ENCODE peak calls at places on chromosomes 1 and 21, in five cellular contexts. B, D, O, G and E are unnamed samples.
A peak's percentile ranks its signal among the peaks of the same experiment; 100 is the strongest.

GRCh38 chr1:236067854-236068454 is 3.1 kb upstream of the NID1 start:
- DNase-seq in B (peak; percentile 59), D (no peak), O (no peak), G (no peak), E (no peak)

GRCh38 chr1:163974120-163974519 is 584.9 kb upstream of the PBX1 start:
- DNase-seq in B (no peak), D (no peak), O (no peak), G (no peak), E (no peak)

GRCh38 chr1:47621483-47621882 is 183.6 kb downstream of the FOXD2 start:
- DNase-seq in B (no peak), D (no peak), O (peak; percentile 10), G (no peak), E (no peak)

GRCh38 chr1:232306269-232306911 is 323.5 kb downstream of the SIPA1L2 start:
- DNase-seq in B (peak; percentile 21), D (no peak), O (peak; percentile 64), G (no peak), E (no peak)

GRCh38 chr1:18008116-18008515 is 99.5 kb upstream of the IGSF21 start:
- DNase-seq in B (no peak), D (no peak), O (no peak), G (no peak), E (no peak)

GRCh38 chr1:41631154-41631553 is 146.7 kb upstream of the EDN2 start:
- DNase-seq in B (no peak), D (no peak), O (no peak), G (no peak), E (no peak)

GRCh38 chr21:27804515-27804914 is 837.6 kb upstream of the ADAMTS5 start:
- DNase-seq in B (peak; percentile 50), D (no peak), O (no peak), G (no peak), E (no peak)

GRCh38 chr1:63442141-63442475 is 74.7 kb downstream of the ALG6 start:
- DNase-seq in B (no peak), D (no peak), O (no peak), G (no peak), E (no peak)

GRCh38 chr1:22318279-22318983 is 133.2 kb upstream of the ZBTB40 start:
- DNase-seq in B (peak; percentile 48), D (no peak), O (no peak), G (no peak), E (no peak)

DNA sequence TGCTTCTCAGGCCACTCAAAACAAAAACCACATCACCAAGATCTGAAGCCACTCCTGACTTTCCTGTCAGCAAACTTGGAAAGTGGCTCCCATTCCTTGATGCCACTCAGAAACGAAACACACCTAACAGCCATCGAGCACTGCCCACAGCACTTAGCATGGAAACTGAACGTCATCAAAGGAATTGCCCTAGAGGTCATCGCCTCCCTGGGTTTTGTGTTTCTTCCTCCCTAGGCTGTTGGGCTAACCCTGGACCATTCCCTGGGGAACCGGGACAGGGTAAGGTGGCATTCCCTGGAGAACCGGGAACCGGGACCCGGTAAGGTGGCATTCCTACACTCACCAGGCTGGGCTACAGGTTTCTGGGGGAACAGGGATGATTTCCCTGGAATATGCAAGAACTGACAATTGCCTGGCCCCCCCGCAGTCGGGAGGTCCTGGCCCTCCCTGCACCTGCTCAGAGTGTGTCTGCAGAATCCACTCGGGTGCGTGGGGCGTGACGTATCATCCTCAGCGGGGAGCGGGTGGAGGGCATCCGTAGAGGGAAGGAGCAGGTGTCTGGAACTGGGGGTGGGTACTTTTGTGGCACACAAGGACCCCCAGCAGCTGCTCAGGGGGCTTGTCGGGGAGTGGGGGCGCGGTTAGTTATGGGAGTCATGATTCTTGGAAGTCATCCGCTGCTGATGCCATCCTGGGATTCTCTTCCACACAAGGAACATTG is 30.3 kb downstream of the SLC45A1 start:
- DNase-seq in B (no peak), D (no peak), O (no peak), G (no peak), E (no peak)
- H3K4me1 ChIP-seq in B (no peaks in the 10 kb centered on the region), D (no peaks in the 10 kb centered on the region), O (no peaks in the 10 kb centered on the region), G (peaks cover 33% of the 10 kb centered on the region), E (no peaks in the 10 kb centered on the region)

GRCh38 chr1:198160946-198161614 is 4.3 kb downstream of the NEK7 start:
- DNase-seq in B (no peak), D (no peak), O (no peak), G (no peak), E (no peak)
- H3K4me1 ChIP-seq in B (peaks cover 37% of the 10 kb centered on the region), D (peaks cover 43% of the 10 kb centered on the region), O (peaks cover 6% of the 10 kb centered on the region), G (peaks cover 29% of the 10 kb centered on the region), E (peaks cover 23% of the 10 kb centered on the region)

GRCh38 chr1:167623951-167624350 is 6.1 kb upstream of the RCSD1 start:
- DNase-seq in B (no peak), D (no peak), O (no peak), G (no peak), E (no peak)
- H3K4me1 ChIP-seq in B (peaks cover 16% of the 10 kb centered on the region), D (peaks cover 99% of the 10 kb centered on the region), O (no peaks in the 10 kb centered on the region), G (peaks cover 4% of the 10 kb centered on the region), E (peaks cover 26% of the 10 kb centered on the region)

GRCh38 chr1:183992424-183992823 is 45.1 kb downstream of the COLGALT2 start:
- DNase-seq in B (no peak), D (no peak), O (no peak), G (no peak), E (no peak)

GRCh38 chr1:183989604-183990003 is 47.9 kb downstream of the COLGALT2 start:
- DNase-seq in B (no peak), D (no peak), O (no peak), G (no peak), E (no peak)

GRCh38 chr1:183989078-183989577 is 48.4 kb downstream of the COLGALT2 start:
- DNase-seq in B (no peak), D (no peak), O (no peak), G (no peak), E (peak; percentile 83)

GRCh38 chr1:183993132-183993531 is 44.4 kb downstream of the COLGALT2 start:
- DNase-seq in B (no peak), D (no peak), O (no peak), G (no peak), E (no peak)

GRCh38 chr1:183991360-183992155 is 46.0 kb downstream of the COLGALT2 start:
- DNase-seq in B (no peak), D (no peak), O (no peak), G (no peak), E (no peak)
- H3K4me1 ChIP-seq in B (peaks cover 33% of the 10 kb centered on the region), D (no peaks in the 10 kb centered on the region), O (no peaks in the 10 kb centered on the region), G (no peaks in the 10 kb centered on the region), E (peaks cover 13% of the 10 kb centered on the region)

DNA sequence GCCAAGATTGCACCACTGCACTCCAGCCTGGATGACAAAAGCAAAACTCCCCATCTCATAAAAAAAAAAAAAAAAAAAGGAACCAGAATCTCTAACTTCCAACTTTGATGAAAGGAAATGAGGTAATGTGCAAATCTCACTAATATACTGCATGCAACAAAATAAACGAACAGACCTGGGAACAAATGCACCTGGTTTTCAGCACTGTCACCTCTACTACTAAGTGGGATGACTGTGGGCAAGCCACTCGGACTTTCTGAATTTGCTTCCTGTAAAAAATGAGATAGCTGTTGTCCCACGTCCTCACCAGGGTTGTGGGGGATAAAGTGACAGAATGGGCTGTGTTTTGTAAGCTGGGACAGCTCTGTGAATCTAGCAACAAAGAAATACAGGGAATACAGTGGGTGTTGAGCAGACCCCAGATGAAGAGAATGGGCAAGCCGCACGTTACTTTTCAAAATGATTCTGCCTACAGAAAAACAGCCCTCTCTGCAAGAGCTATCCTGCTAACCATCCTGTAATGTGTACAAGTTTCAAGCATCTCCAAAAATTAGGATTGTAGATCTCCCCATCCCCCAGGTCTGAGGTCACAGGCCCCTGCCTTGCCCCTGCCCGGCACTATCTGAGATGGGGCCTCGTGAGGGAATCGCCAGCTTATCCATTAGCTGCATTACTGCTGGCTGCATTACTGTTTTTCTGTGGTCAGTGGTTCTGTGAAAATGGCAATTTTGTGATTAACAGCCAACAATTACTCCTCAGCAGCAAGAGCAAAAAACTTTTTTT is 83.4 kb downstream of the MRPL37 start:
- DNase-seq in B (no peak), D (peak; percentile 21), O (no peak), G (no peak), E (no peak)
- H3K4me1 ChIP-seq in B (peaks cover 32% of the 10 kb centered on the region), D (peaks cover 16% of the 10 kb centered on the region), O (peaks cover 20% of the 10 kb centered on the region), G (peaks cover 37% of the 10 kb centered on the region), E (peaks cover 13% of the 10 kb centered on the region)

GRCh38 chr1:52752427-52752826 is 26.2 kb downstream of the ZYG11B start:
- DNase-seq in B (no peak), D (no peak), O (no peak), G (no peak), E (no peak)
- H3K4me1 ChIP-seq in B (peaks cover 17% of the 10 kb centered on the region), D (peaks cover under 1% of the 10 kb centered on the region), O (no peaks in the 10 kb centered on the region), G (peaks cover 9% of the 10 kb centered on the region), E (no peaks in the 10 kb centered on the region)

DNA sequence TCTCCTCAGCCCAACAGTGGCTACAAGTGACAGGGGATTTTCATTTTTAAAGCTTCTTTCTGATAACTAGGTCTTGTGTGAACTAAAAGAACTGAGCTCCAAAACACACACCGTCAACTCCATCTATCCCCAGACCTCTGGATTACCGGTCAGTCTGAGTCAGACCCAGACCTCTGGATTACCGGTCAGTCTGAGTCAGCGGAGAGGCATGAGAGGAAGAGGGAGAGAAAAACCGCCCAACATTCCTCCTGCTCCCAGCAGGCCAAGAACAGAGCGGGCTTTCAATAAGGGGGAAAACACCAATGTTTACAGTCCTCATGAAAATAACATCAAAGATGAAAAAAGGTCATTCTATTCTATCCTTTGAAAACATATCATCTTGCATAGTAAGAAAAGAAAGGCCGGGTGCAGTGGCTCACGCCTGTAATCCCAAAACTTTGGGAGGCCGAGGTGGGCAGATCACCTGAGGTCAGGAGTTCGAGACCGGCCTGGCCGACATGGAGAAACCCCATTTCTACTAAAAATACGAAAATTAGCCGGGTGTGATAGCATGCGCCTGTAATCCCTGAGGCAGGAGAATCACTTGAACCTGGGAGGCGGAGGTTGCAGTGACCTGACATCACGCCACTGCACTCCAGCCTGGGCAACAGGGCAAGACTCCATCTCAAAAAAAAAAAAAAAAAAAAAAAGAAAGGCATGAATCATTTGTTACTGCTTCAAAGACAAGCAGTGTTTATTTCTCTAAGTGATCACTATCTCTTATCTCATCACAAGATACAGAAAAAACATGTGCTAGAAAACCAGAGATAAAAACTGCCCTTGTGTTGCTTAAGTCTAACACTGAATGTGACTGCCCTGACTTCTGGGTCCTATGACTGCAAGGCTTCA is 3.4 kb downstream of the PTTG1IP start:
- DNase-seq in B (no peak), D (no peak), O (peak; percentile 76), G (peak; percentile 65), E (no peak)
- H3K4me1 ChIP-seq in B (peaks cover 27% of the 10 kb centered on the region), D (peaks cover 35% of the 10 kb centered on the region), O (peaks cover 49% of the 10 kb centered on the region), G (peaks cover 48% of the 10 kb centered on the region), E (peaks cover 33% of the 10 kb centered on the region)

GRCh38 chr1:178502856-178503255 is 6.1 kb upstream of the CLEC20A start:
- DNase-seq in B (no peak), D (no peak), O (no peak), G (no peak), E (no peak)

GRCh38 chr1:178502330-178502714 is 5.6 kb upstream of the CLEC20A start:
- DNase-seq in B (no peak), D (no peak), O (no peak), G (no peak), E (no peak)

GRCh38 chr1:178506177-178506576 is 6.7 kb upstream of the TEX35 start:
- DNase-seq in B (no peak), D (no peak), O (no peak), G (no peak), E (no peak)

GRCh38 chr1:178503849-178504248 is 7.1 kb upstream of the CLEC20A start:
- DNase-seq in B (no peak), D (no peak), O (no peak), G (no peak), E (no peak)

DNA sequence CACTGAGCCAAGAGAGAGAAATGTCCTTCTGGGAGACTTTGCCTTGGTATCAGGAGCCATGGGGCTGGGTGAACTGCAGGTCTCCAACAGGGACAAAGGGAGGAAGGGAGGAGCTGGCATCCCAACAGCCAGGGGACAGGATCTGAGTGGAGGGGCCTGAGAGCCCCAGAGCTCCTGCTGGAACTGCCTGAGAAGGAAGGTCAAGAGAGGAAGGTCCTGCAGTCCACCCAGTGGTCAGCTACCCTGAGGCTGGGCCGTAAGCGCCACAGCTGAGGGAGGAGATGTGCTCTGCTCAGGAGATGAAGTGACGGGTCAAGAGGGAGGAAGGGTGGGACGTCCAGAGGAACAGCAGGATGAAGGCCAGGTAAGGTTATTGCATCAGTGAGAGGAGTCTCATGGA is 7.5 kb upstream of the CLEC20A start:
- DNase-seq in B (no peak), D (no peak), O (no peak), G (no peak), E (no peak)
- H3K4me1 ChIP-seq in B (peaks cover 6% of the 10 kb centered on the region), D (no peaks in the 10 kb centered on the region), O (no peaks in the 10 kb centered on the region), G (no peaks in the 10 kb centered on the region), E (no peaks in the 10 kb centered on the region)